ENCODE peak calls at places on chromosomes 2 and 18, in eight cellular contexts. P, K, F, Y, Q, C, T and S are unnamed samples.

GRCh38 chr2:236970656-236971010 is 115.1 kb upstream of the COPS8 start:
- ATAC-seq in Y (no peak), F (no peak), C (no peak), P (no peak), Q (no peak), K (no peak), T (no peak), S (no peak)

GRCh38 chr2:88824951-88825350 is 133.5 kb downstream of the RPIA start:
- ATAC-seq in Y (no peak), P (no peak), T (no peak), Q (no peak), F (no peak), C (no peak), K (no peak), S (peak)

GRCh38 chr2:46273225-46273863 is 23.9 kb upstream of the EPAS1 start:
- ATAC-seq in F (no peak), K (no peak), Q (no peak), T (no peak), Y (peak), P (no peak), C (no peak), S (peak)

GRCh38 chr18:3832211-3832610 is 382.2 kb downstream of the TGIF1 start:
- ATAC-seq in P (no peak), K (no peak), C (no peak), T (no peak), Y (no peak), Q (no peak), F (no peak), S (no peak)

GRCh38 chr2:219484343-219485200 is 14.1 kb upstream of the GMPPA start:
- ATAC-seq in C (peak), P (peak), Q (peak), Y (peak), K (peak), F (peak), T (no peak), S (no peak)

GRCh38 chr2:112784199-112785189 is at the start of gene IL1A:
- ATAC-seq in T (peak), F (no peak), K (no peak), P (no peak), Y (peak), Q (peak), C (no peak), S (peak)

GRCh38 chr2:197982565-197982964 is 178.2 kb downstream of the PLCL1 start:
- ATAC-seq in K (no peak), C (no peak), Q (no peak), T (no peak), F (no peak), P (no peak), Y (no peak), S (no peak)

GRCh38 chr2:54704688-54705605 is 18.5 kb upstream of the EML6 start:
- ATAC-seq in F (peak), Q (peak), P (peak), K (peak), C (no peak), Y (peak), T (peak), S (peak)

GRCh38 chr2:10614940-10615339 is 74.8 kb downstream of the NOL10 start:
- ATAC-seq in Q (no peak), C (no peak), T (no peak), F (no peak), K (no peak), P (no peak), Y (no peak), S (peak)

GRCh38 chr2:158542577-158542976 is 85.8 kb downstream of the PKP4 start:
- ATAC-seq in Y (no peak), Q (no peak), K (no peak), F (no peak), T (no peak), P (no peak), C (no peak), S (no peak)